ENCODE peak calls at places on chromosomes 16 and 17, in six cellular contexts. One of them, this sample, is unnamed.

GRCh38 chr16:56517206-56517605 is 2.6 kb downstream of the BBS2 start:
- DNase-seq in type B pancreatic cell: no peak
- DNase-seq in OCI-LY7: no peak
- DNase-seq in left ventricle myocardium inferior: no peak
- DNase-seq in glutamatergic neuron: no peak
- DNase-seq in colonic mucosa: no peak
- DNase-seq in this sample: no peak

GRCh38 chr17:76014925-76015261 is 12.2 kb downstream of the EVPL start:
- DNase-seq in type B pancreatic cell: no peak
- DNase-seq in OCI-LY7: no peak
- DNase-seq in left ventricle myocardium inferior: no peak
- DNase-seq in glutamatergic neuron: no peak
- DNase-seq in colonic mucosa: no peak
- DNase-seq in this sample: no peak

GRCh38 chr16:61684566-61684965 is 351.7 kb downstream of the CDH8 start:
- DNase-seq in type B pancreatic cell: no peak
- DNase-seq in OCI-LY7: no peak
- DNase-seq in left ventricle myocardium inferior: no peak
- DNase-seq in glutamatergic neuron: no peak
- DNase-seq in colonic mucosa: no peak
- DNase-seq in this sample: no peak

GRCh38 chr16:87043273-87044030 is 273.7 kb downstream of the C16orf95 start:
- DNase-seq in type B pancreatic cell: no peak
- DNase-seq in OCI-LY7: no peak
- DNase-seq in left ventricle myocardium inferior: no peak
- DNase-seq in glutamatergic neuron: no peak
- DNase-seq in colonic mucosa: no peak
- DNase-seq in this sample: no peak

GRCh38 chr16:64292953-64293352 is 828.9 kb downstream of the CDH11 start:
- DNase-seq in type B pancreatic cell: no peak
- DNase-seq in OCI-LY7: no peak
- DNase-seq in left ventricle myocardium inferior: no peak
- DNase-seq in glutamatergic neuron: no peak
- DNase-seq in colonic mucosa: no peak
- DNase-seq in this sample: no peak

GRCh38 chr16:75139498-75139897 is 8.8 kb upstream of the ZFP1 start:
- DNase-seq in type B pancreatic cell: no peak
- DNase-seq in OCI-LY7: no peak
- DNase-seq in left ventricle myocardium inferior: no peak
- DNase-seq in glutamatergic neuron: no peak
- DNase-seq in colonic mucosa: peak
- DNase-seq in this sample: no peak

GRCh38 chr16:10964039-10964890 is 19.9 kb downstream of the CLEC16A start:
- DNase-seq in type B pancreatic cell: peak
- DNase-seq in OCI-LY7: peak
- DNase-seq in left ventricle myocardium inferior: peak
- DNase-seq in glutamatergic neuron: peak
- DNase-seq in colonic mucosa: peak
- DNase-seq in this sample: peak

GRCh38 chr17:18008496-18009268 is 30.3 kb downstream of the ATPAF2 start:
- DNase-seq in type B pancreatic cell: no peak
- DNase-seq in OCI-LY7: no peak
- DNase-seq in left ventricle myocardium inferior: no peak
- DNase-seq in glutamatergic neuron: no peak
- DNase-seq in colonic mucosa: no peak
- DNase-seq in this sample: no peak

GRCh38 chr16:12500771-12501170 is 302.9 kb downstream of the CPPED1 start:
- DNase-seq in type B pancreatic cell: no peak
- DNase-seq in OCI-LY7: peak
- DNase-seq in left ventricle myocardium inferior: no peak
- DNase-seq in glutamatergic neuron: no peak
- DNase-seq in colonic mucosa: peak
- DNase-seq in this sample: no peak

GRCh38 chr17:40557531-40558299 is 7.6 kb downstream of the CCR7 start:
- DNase-seq in type B pancreatic cell: peak
- DNase-seq in OCI-LY7: no peak
- DNase-seq in left ventricle myocardium inferior: no peak
- DNase-seq in glutamatergic neuron: no peak
- DNase-seq in colonic mucosa: no peak
- DNase-seq in this sample: no peak

GRCh38 chr16:27867122-27868110 is 196.1 kb downstream of the GSG1L start:
- DNase-seq in type B pancreatic cell: peak
- DNase-seq in OCI-LY7: peak
- DNase-seq in left ventricle myocardium inferior: peak
- DNase-seq in glutamatergic neuron: peak
- DNase-seq in colonic mucosa: peak
- DNase-seq in this sample: peak

GRCh38 chr16:70430667-70431536 is 8.0 kb downstream of the ST3GAL2 start:
- DNase-seq in type B pancreatic cell: no peak
- DNase-seq in OCI-LY7: peak
- DNase-seq in left ventricle myocardium inferior: no peak
- DNase-seq in glutamatergic neuron: no peak
- DNase-seq in colonic mucosa: no peak
- DNase-seq in this sample: peak

GRCh38 chr17:17770371-17771059 is 66.3 kb downstream of the SREBF1 start:
- DNase-seq in type B pancreatic cell: no peak
- DNase-seq in OCI-LY7: no peak
- DNase-seq in left ventricle myocardium inferior: no peak
- DNase-seq in glutamatergic neuron: no peak
- DNase-seq in colonic mucosa: no peak
- DNase-seq in this sample: no peak

GRCh38 chr17:75842963-75843576 is 1.1 kb downstream of the UNC13D start:
- DNase-seq in type B pancreatic cell: no peak
- DNase-seq in OCI-LY7: no peak
- DNase-seq in left ventricle myocardium inferior: no peak
- DNase-seq in glutamatergic neuron: peak
- DNase-seq in colonic mucosa: no peak
- DNase-seq in this sample: no peak

GRCh38 chr17:80792373-80792781 is 199.3 kb upstream of the CHMP6 start:
- DNase-seq in type B pancreatic cell: no peak
- DNase-seq in OCI-LY7: no peak
- DNase-seq in left ventricle myocardium inferior: no peak
- DNase-seq in glutamatergic neuron: no peak
- DNase-seq in colonic mucosa: no peak
- DNase-seq in this sample: no peak

GRCh38 chr16:50607051-50607431 is 58.8 kb downstream of the NKD1 start:
- DNase-seq in type B pancreatic cell: no peak
- DNase-seq in OCI-LY7: no peak
- DNase-seq in left ventricle myocardium inferior: no peak
- DNase-seq in glutamatergic neuron: no peak
- DNase-seq in colonic mucosa: no peak
- DNase-seq in this sample: no peak

GRCh38 chr17:8443756-8444155 is 8.1 kb downstream of the NDEL1 start:
- DNase-seq in type B pancreatic cell: no peak
- DNase-seq in OCI-LY7: no peak
- DNase-seq in left ventricle myocardium inferior: no peak
- DNase-seq in glutamatergic neuron: no peak
- DNase-seq in colonic mucosa: no peak
- DNase-seq in this sample: no peak

GRCh38 chr17:8503807-8504206 is 68.1 kb downstream of the NDEL1 start:
- DNase-seq in type B pancreatic cell: no peak
- DNase-seq in OCI-LY7: no peak
- DNase-seq in left ventricle myocardium inferior: no peak
- DNase-seq in glutamatergic neuron: no peak
- DNase-seq in colonic mucosa: no peak
- DNase-seq in this sample: no peak

DNA sequence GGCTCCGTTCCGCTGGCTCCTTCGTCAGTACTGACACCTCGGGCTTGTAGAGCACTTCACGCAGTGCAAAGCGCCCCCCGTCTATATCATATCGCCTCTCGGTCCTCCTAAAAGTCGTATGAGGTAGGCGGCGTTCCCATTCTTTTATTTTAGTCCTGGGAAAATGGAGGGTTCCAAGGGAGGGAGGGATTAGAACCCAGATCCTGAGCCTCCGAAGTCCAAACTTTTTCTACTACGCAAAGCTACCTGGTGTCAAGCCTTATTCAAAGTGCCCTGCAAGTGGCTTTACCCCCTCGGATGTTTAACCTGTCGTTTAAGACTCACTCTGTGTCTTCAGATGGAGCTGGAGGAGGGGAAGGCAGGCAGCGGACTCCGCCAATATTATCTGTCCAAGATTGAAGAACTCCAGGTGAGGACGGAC is 348 bp upstream of the FTSJ3 start:
- DNase-seq in type B pancreatic cell: no peak
- DNase-seq in OCI-LY7: peak
- DNase-seq in left ventricle myocardium inferior: no peak
- DNase-seq in glutamatergic neuron: no peak
- DNase-seq in colonic mucosa: no peak
- DNase-seq in this sample: no peak
- TF ChIP-seq CTCF in type B pancreatic cell: no peak
- TF ChIP-seq CTCF in OCI-LY7: peak
- TF ChIP-seq CTCF in left ventricle myocardium inferior: no peak
- TF ChIP-seq CTCF in glutamatergic neuron: no peak
- TF ChIP-seq CTCF in colonic mucosa: no peak
- TF ChIP-seq CTCF in this sample: no peak

GRCh38 chr17:156946-157345 is 19.6 kb downstream of the SCGB1C2 start:
- DNase-seq in type B pancreatic cell: no peak
- DNase-seq in OCI-LY7: no peak
- DNase-seq in left ventricle myocardium inferior: no peak
- DNase-seq in glutamatergic neuron: peak
- DNase-seq in colonic mucosa: no peak
- DNase-seq in this sample: no peak

GRCh38 chr17:156094-156621 is 18.8 kb downstream of the SCGB1C2 start:
- DNase-seq in type B pancreatic cell: no peak
- DNase-seq in OCI-LY7: no peak
- DNase-seq in left ventricle myocardium inferior: no peak
- DNase-seq in glutamatergic neuron: peak
- DNase-seq in colonic mucosa: no peak
- DNase-seq in this sample: no peak

GRCh38 chr17:158379-158778 is 21.0 kb downstream of the SCGB1C2 start:
- DNase-seq in type B pancreatic cell: no peak
- DNase-seq in OCI-LY7: no peak
- DNase-seq in left ventricle myocardium inferior: no peak
- DNase-seq in glutamatergic neuron: no peak
- DNase-seq in colonic mucosa: no peak
- DNase-seq in this sample: no peak

GRCh38 chr17:159609-160008 is 21.8 kb downstream of the DOC2B start:
- DNase-seq in type B pancreatic cell: no peak
- DNase-seq in OCI-LY7: no peak
- DNase-seq in left ventricle myocardium inferior: no peak
- DNase-seq in glutamatergic neuron: no peak
- DNase-seq in colonic mucosa: no peak
- DNase-seq in this sample: no peak

DNA sequence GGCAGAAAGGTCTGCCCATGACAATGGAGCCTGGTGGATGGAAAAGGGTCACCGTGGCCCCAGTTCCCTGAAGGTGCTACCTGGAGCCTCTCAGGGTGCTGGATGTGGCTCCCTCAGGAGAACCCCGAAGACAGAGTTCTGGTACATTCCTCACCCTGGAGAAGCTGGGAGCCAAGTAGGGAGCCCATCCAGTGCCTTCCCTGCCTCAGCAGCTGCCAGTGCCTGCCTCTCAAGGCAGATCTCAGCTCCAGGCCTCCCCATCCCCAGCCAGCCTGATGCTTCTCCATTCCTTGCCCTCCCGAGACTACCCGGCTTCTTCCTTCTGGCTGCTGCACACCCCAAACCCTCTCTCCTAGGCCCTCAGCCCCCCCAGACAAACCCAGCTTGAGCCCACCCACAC is 20.5 kb downstream of the SCGB1C2 start:
- DNase-seq in type B pancreatic cell: no peak
- DNase-seq in OCI-LY7: no peak
- DNase-seq in left ventricle myocardium inferior: no peak
- DNase-seq in glutamatergic neuron: no peak
- DNase-seq in colonic mucosa: no peak
- DNase-seq in this sample: no peak
- TF ChIP-seq CTCF in type B pancreatic cell: no peak
- TF ChIP-seq CTCF in OCI-LY7: no peak
- TF ChIP-seq CTCF in left ventricle myocardium inferior: no peak
- TF ChIP-seq CTCF in glutamatergic neuron: no peak
- TF ChIP-seq CTCF in colonic mucosa: no peak
- TF ChIP-seq CTCF in this sample: no peak

GRCh38 chr17:64683791-64684190 is 21.7 kb upstream of the SMURF2 start:
- DNase-seq in type B pancreatic cell: no peak
- DNase-seq in OCI-LY7: no peak
- DNase-seq in left ventricle myocardium inferior: no peak
- DNase-seq in glutamatergic neuron: no peak
- DNase-seq in colonic mucosa: no peak
- DNase-seq in this sample: no peak

GRCh38 chr17:64686705-64687104 is 24.6 kb upstream of the SMURF2 start:
- DNase-seq in type B pancreatic cell: no peak
- DNase-seq in OCI-LY7: no peak
- DNase-seq in left ventricle myocardium inferior: no peak
- DNase-seq in glutamatergic neuron: no peak
- DNase-seq in colonic mucosa: peak
- DNase-seq in this sample: no peak

GRCh38 chr17:64685705-64686104 is 23.6 kb upstream of the SMURF2 start:
- DNase-seq in type B pancreatic cell: no peak
- DNase-seq in OCI-LY7: no peak
- DNase-seq in left ventricle myocardium inferior: no peak
- DNase-seq in glutamatergic neuron: no peak
- DNase-seq in colonic mucosa: no peak
- DNase-seq in this sample: no peak

GRCh38 chr17:64679710-64680216 is 17.7 kb upstream of the SMURF2 start:
- DNase-seq in type B pancreatic cell: no peak
- DNase-seq in OCI-LY7: no peak
- DNase-seq in left ventricle myocardium inferior: no peak
- DNase-seq in glutamatergic neuron: no peak
- DNase-seq in colonic mucosa: no peak
- DNase-seq in this sample: no peak

DNA sequence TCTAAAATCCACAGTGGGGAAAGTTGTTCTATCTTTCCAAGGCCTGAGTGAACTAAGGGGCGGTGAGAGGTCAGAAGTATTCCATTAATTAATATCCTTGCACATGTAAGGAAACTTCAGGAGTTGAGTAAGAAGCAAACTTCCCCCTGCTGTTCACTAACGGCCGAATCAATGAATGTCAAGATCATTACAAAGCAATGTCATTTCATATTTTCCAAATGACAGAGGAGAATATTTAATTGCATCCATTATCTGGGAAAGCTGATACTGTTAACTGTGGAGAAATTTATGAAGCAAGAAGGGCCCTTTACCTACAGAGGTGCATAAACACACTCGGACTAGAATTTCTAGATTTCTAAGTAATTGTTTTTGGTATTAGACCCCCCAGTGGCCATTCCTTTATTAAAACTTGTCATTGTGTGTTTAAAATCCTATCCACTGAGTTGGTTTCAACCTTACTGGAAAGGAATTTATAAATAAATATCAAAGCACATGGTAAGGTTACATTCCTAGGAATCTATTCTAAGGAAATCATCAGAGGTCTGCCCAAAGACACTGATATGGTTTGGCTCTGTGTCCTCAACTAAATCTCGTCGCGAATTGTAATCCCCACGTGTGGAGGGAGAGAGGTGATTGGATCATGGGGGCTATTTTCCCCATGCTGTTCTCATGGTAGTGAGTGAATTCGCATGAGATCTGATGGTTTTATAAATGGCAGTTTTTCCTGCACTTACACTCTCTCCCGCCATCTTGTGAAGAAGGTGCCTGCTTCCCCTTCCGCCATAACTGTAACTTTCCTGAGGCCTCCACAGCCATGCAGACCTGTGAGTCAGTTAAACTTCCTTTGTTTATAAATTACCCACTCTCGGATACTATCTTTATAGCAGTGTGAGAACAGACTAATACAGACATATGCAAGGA is 20.4 kb upstream of the SMURF2 start:
- DNase-seq in type B pancreatic cell: no peak
- DNase-seq in OCI-LY7: no peak
- DNase-seq in left ventricle myocardium inferior: no peak
- DNase-seq in glutamatergic neuron: no peak
- DNase-seq in colonic mucosa: no peak
- DNase-seq in this sample: no peak
- TF ChIP-seq CTCF in type B pancreatic cell: no peak
- TF ChIP-seq CTCF in OCI-LY7: peak
- TF ChIP-seq CTCF in left ventricle myocardium inferior: no peak
- TF ChIP-seq CTCF in glutamatergic neuron: no peak
- TF ChIP-seq CTCF in colonic mucosa: no peak
- TF ChIP-seq CTCF in this sample: no peak

GRCh38 chr16:89253548-89254287 is 36.2 kb downstream of the ZNF778 start:
- DNase-seq in type B pancreatic cell: no peak
- DNase-seq in OCI-LY7: no peak
- DNase-seq in left ventricle myocardium inferior: no peak
- DNase-seq in glutamatergic neuron: no peak
- DNase-seq in colonic mucosa: no peak
- DNase-seq in this sample: no peak
- TF ChIP-seq CTCF in type B pancreatic cell: no peak
- TF ChIP-seq CTCF in OCI-LY7: no peak
- TF ChIP-seq CTCF in left ventricle myocardium inferior: no peak
- TF ChIP-seq CTCF in glutamatergic neuron: no peak
- TF ChIP-seq CTCF in colonic mucosa: no peak
- TF ChIP-seq CTCF in this sample: no peak